ENCODE peak calls at places on chromosomes 2 and 18, in six cellular contexts. W is SK-N-SH, T is GM03348, R is fibroblast of lung, K is nucleus accumbens, H is B cell. C is an unnamed sample.

GRCh38 chr2:163265562-163265961 is 427.0 kb upstream of the KCNH7 start:
- DNase-seq in W (no peak), T (no peak), R (no peak), K (no peak), H (no peak), C (no peak)

GRCh38 chr2:161434127-161434526 is 18.0 kb downstream of the TBR1 start:
- DNase-seq in W (no peak), T (no peak), R (no peak), K (no peak), H (no peak), C (no peak)

GRCh38 chr2:219285894-219286425 is 6.8 kb downstream of the DNAJB2 start:
- DNase-seq in W (peak; percentile 63), T (peak; percentile 69), R (peak; percentile 48), K (peak; percentile 65), H (no peak), C (no peak)

GRCh38 chr18:8701546-8702118 is 3.7 kb upstream of the MTCL1 start:
- DNase-seq in W (peak; percentile 34), T (peak; percentile 86), R (peak; percentile 85), K (no peak), H (no peak), C (peak; percentile 81)

GRCh38 chr18:75875559-75875958 is 448.1 kb upstream of the SMIM21 start:
- DNase-seq in W (no peak), T (no peak), R (no peak), K (no peak), H (no peak), C (no peak)

GRCh38 chr2:221104391-221104811 is 467.7 kb downstream of the EPHA4 start:
- DNase-seq in W (no peak), T (peak; percentile 48), R (peak; percentile 73), K (peak; percentile 15), H (no peak), C (peak; percentile 83)

GRCh38 chr2:157894694-157895450 is 18.7 kb upstream of the ACVR1 start:
- DNase-seq in W (no peak), T (peak; percentile 72), R (peak; percentile 79), K (no peak), H (no peak), C (peak; percentile 39)

GRCh38 chr2:156088598-156088997 is 243.9 kb downstream of the NR4A2 start:
- DNase-seq in W (no peak), T (no peak), R (peak; percentile 14), K (no peak), H (no peak), C (peak; percentile 7)

GRCh38 chr2:182866461-182867369 is at the start of gene FRZB:
- DNase-seq in W (peak; percentile 84), T (peak; percentile 83), R (peak; percentile 84), K (no peak), H (no peak), C (peak; percentile 71)

GRCh38 chr2:127700527-127701192 is 637 bp upstream of the SFT2D3 start:
- DNase-seq in W (no peak), T (no peak), R (no peak), K (no peak), H (peak; percentile 66), C (peak; percentile 69)

GRCh38 chr2:26848336-26849055 is 564 bp downstream of the DPYSL5 start:
- DNase-seq in W (peak; percentile 85), T (peak; percentile 44), R (no peak), K (no peak), H (peak; percentile 49), C (no peak)

GRCh38 chr2:52881606-52882005 is 886.0 kb upstream of the CHAC2 start:
- DNase-seq in W (no peak), T (no peak), R (peak; percentile 35), K (no peak), H (no peak), C (no peak)